ENCODE peak calls at places on chromosomes 5 and 9, in eight cellular contexts. C, I, W, G, K, O, Q and A are unnamed samples.
A peak's percentile ranks its signal among the peaks of the same experiment; 100 is the strongest.

GRCh38 chr5:122835681-122836080 is 9.7 kb upstream of the SNX24 start:
- DNase-seq in C (no peak), I (no peak), W (no peak), G (no peak), K (no peak), O (no peak), Q (no peak), A (no peak)

GRCh38 chr5:157025093-157025698 is 33.7 kb downstream of the HAVCR1 start:
- DNase-seq in C (no peak), I (no peak), W (no peak), G (no peak), K (peak; percentile 27), O (no peak), Q (no peak), A (no peak)

GRCh38 chr5:57082441-57083067 is 91.3 kb upstream of the GPBP1 start:
- DNase-seq in C (no peak), I (no peak), W (no peak), G (no peak), K (no peak), O (peak; percentile 43), Q (no peak), A (no peak)

GRCh38 chr5:57306359-57306758 is 132.5 kb downstream of the GPBP1 start:
- DNase-seq in C (no peak), I (no peak), W (no peak), G (no peak), K (no peak), O (no peak), Q (no peak), A (no peak)

GRCh38 chr5:110376281-110376916 is 350.1 kb downstream of the TMEM232 start:
- DNase-seq in C (no peak), I (no peak), W (no peak), G (no peak), K (no peak), O (no peak), Q (no peak), A (no peak)

GRCh38 chr9:128882677-128883590 is 1.0 kb downstream of the LRRC8A start:
- DNase-seq in C (no peak), I (no peak), W (no peak), G (no peak), K (no peak), O (peak; percentile 39), Q (no peak), A (no peak)

GRCh38 chr5:174490717-174491116 is 233.7 kb upstream of the MSX2 start:
- DNase-seq in C (no peak), I (no peak), W (no peak), G (no peak), K (no peak), O (no peak), Q (no peak), A (no peak)

GRCh38 chr9:130208600-130209347 is 36.6 kb downstream of the NCS1 start:
- DNase-seq in C (no peak), I (no peak), W (no peak), G (no peak), K (no peak), O (no peak), Q (no peak), A (no peak)

GRCh38 chr9:78811562-78812276 is 514.8 kb downstream of the PSAT1 start:
- DNase-seq in C (no peak), I (no peak), W (no peak), G (no peak), K (no peak), O (peak; percentile 15), Q (no peak), A (peak; percentile 36)

GRCh38 chr5:56480305-56481146 is 247.4 kb upstream of the ANKRD55 start:
- DNase-seq in C (no peak), I (peak; percentile 43), W (peak; percentile 45), G (peak; percentile 75), K (peak; percentile 34), O (peak; percentile 79), Q (peak; percentile 61), A (no peak)

GRCh38 chr5:38208782-38209378 is 49.5 kb upstream of the EGFLAM start:
- DNase-seq in C (no peak), I (no peak), W (no peak), G (no peak), K (no peak), O (peak; percentile 62), Q (no peak), A (peak; percentile 32)

GRCh38 chr5:15446552-15446951 is 53.4 kb upstream of the FBXL7 start:
- DNase-seq in C (no peak), I (no peak), W (no peak), G (no peak), K (no peak), O (peak; percentile 69), Q (no peak), A (no peak)

GRCh38 chr5:73370620-73371583 is 77.7 kb downstream of the FOXD1 start:
- DNase-seq in C (no peak), I (no peak), W (no peak), G (no peak), K (no peak), O (peak; percentile 52), Q (no peak), A (peak; percentile 58)

GRCh38 chr9:13939129-13939528 is 374.8 kb downstream of the NFIB start:
- DNase-seq in C (no peak), I (no peak), W (no peak), G (no peak), K (no peak), O (peak; percentile 95), Q (no peak), A (no peak)

GRCh38 chr9:122179690-122180074 is 20.0 kb downstream of the MORN5 start:
- DNase-seq in C (no peak), I (no peak), W (no peak), G (no peak), K (no peak), O (no peak), Q (no peak), A (no peak)

GRCh38 chr5:2898661-2899060 is 147.2 kb upstream of the IRX2 start:
- DNase-seq in C (no peak), I (no peak), W (no peak), G (no peak), K (no peak), O (no peak), Q (no peak), A (no peak)

DNA sequence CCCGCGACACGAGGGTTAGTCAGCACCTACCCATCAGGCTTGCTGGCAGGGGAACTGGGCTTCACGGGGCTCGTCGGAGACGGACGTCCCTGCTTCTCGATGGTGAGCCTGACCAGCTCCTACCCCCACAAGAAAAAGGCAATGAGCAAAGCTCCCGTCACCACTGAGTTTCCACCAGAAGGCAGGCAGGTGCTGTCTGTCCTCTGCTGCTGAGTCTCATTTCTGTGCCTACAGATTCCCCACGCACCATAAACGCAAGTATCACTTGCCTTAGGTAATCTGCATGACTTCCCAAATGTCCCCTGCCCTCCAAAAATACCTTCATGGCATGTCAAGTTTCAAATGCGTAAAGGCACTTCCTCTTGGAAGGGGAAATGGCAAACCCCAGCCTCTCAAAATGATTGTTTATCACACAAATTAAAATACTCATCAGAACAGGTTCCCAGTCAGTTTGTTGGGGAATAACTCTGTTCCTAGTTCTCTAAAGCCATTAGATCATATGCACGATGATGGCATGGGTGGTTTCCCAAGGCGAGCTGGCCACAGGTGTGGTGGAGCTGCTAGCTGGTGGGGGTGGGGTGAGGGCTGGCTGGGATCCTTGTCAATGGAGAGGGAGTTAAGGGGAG is 85.0 kb downstream of the PRRT1B start:
- DNase-seq in C (no peak), I (peak; percentile 62), W (no peak), G (no peak), K (no peak), O (no peak), Q (no peak), A (no peak)
- H3K36me3 ChIP-seq in C (peaks cover 37% of the 10 kb centered on the region), I (no peaks in the 10 kb centered on the region), W (peaks cover 47% of the 10 kb centered on the region), G (no peaks in the 10 kb centered on the region), K (peaks cover 28% of the 10 kb centered on the region), O (no peaks in the 10 kb centered on the region), Q (no peaks in the 10 kb centered on the region), A (no peaks in the 10 kb centered on the region)

GRCh38 chr5:179866241-179867078 is 7.8 kb upstream of the MRNIP start:
- DNase-seq in C (peak; percentile 29), I (no peak), W (no peak), G (no peak), K (no peak), O (no peak), Q (no peak), A (no peak)
- H3K36me3 ChIP-seq in C (peaks cover 98% of the 10 kb centered on the region), I (peaks cover 21% of the 10 kb centered on the region), W (peaks cover 95% of the 10 kb centered on the region), G (peaks cover 5% of the 10 kb centered on the region), K (peaks cover 50% of the 10 kb centered on the region), O (peaks cover 14% of the 10 kb centered on the region), Q (no peaks in the 10 kb centered on the region), A (no peaks in the 10 kb centered on the region)

GRCh38 chr9:92064711-92065110 is 50.5 kb downstream of the SPTLC1 start:
- DNase-seq in C (no peak), I (no peak), W (no peak), G (no peak), K (no peak), O (peak; percentile 66), Q (no peak), A (no peak)

GRCh38 chr9:92071634-92072033 is 43.6 kb downstream of the SPTLC1 start:
- DNase-seq in C (no peak), I (no peak), W (no peak), G (no peak), K (no peak), O (no peak), Q (no peak), A (no peak)

GRCh38 chr9:92061184-92061583 is 54.0 kb downstream of the SPTLC1 start:
- DNase-seq in C (no peak), I (no peak), W (no peak), G (no peak), K (no peak), O (no peak), Q (no peak), A (no peak)

GRCh38 chr9:92066131-92066530 is 49.1 kb downstream of the SPTLC1 start:
- DNase-seq in C (no peak), I (no peak), W (no peak), G (no peak), K (no peak), O (no peak), Q (no peak), A (no peak)
- H3K36me3 ChIP-seq in C (peaks cover 75% of the 10 kb centered on the region), I (peaks cover 12% of the 10 kb centered on the region), W (peaks cover 63% of the 10 kb centered on the region), G (peaks cover 18% of the 10 kb centered on the region), K (peaks cover 35% of the 10 kb centered on the region), O (peaks cover 37% of the 10 kb centered on the region), Q (no peaks in the 10 kb centered on the region), A (peaks cover 17% of the 10 kb centered on the region)

DNA sequence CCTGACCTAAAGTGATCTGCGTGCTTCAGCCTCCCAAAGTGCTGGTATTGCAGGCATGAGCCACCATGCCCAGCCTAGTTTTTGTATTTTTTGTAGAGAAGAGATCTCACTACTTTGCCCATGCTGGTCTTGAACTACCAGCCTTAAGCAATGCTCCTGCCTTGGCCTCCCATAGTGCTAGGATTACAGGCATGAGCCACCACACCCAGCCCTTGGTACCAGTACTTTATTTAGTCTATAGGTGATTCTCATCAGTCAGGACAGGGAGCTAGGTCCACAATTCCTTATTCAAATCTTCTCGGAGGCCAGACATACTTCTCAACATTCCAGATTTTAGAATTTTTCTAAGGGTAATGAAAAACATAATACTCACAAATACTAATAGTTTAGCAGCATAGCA is 8.4 kb downstream of the ZNF131 start:
- DNase-seq in C (no peak), I (no peak), W (no peak), G (no peak), K (no peak), O (no peak), Q (no peak), A (no peak)
- H3K36me3 ChIP-seq in C (peaks cover 67% of the 10 kb centered on the region), I (peaks cover 11% of the 10 kb centered on the region), W (peaks cover 76% of the 10 kb centered on the region), G (peaks cover 15% of the 10 kb centered on the region), K (peaks cover 38% of the 10 kb centered on the region), O (peaks cover 21% of the 10 kb centered on the region), Q (no peaks in the 10 kb centered on the region), A (peaks cover 69% of the 10 kb centered on the region)

DNA sequence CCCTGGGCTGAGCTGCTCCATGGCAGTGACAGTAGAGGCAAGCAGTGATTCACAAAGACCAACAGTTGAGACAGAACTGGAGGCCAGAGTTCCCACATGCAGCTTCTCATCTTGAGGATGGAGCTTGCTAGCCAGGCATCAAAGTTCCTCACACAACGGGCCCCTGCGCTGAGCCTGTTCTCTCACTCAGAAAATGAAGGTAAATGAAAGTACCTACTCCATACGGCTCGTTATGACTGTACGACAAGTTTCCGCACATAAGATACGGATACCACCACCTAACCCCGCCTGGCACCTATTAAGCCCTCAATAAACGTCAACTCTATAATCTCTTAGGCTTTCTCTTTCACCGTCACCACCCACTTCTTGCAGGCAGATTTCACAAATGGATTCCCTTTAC is 12.9 kb downstream of the NOL6 start:
- DNase-seq in C (no peak), I (no peak), W (no peak), G (no peak), K (no peak), O (no peak), Q (no peak), A (no peak)
- H3K36me3 ChIP-seq in C (peaks cover 43% of the 10 kb centered on the region), I (peaks cover 35% of the 10 kb centered on the region), W (peaks cover 59% of the 10 kb centered on the region), G (peaks cover 23% of the 10 kb centered on the region), K (peaks cover 37% of the 10 kb centered on the region), O (peaks cover 26% of the 10 kb centered on the region), Q (peaks cover 6% of the 10 kb centered on the region), A (peaks cover 2% of the 10 kb centered on the region)